ENCODE peak calls at places on chromosome 15, in five cellular contexts. J is anterior cingulate cortex, D is Karpas-422, X is B cell, G is ACHN. R is an unnamed sample.

GRCh38 chr15:39585394-39585841 is 4.5 kb downstream of the THBS1 start:
- DNase-seq in J (no peak), G (peak), D (no peak), X (no peak), R (no peak)

GRCh38 chr15:82146990-82147461 is 101.2 kb upstream of the MEX3B start:
- DNase-seq in D (no peak), J (no peak), G (peak), X (no peak), R (peak)

GRCh38 chr15:85618956-85619491 is 175.7 kb downstream of the KLHL25 start:
- DNase-seq in X (peak), D (no peak), J (peak), G (peak), R (no peak)

GRCh38 chr15:25742008-25742407 is 121.1 kb downstream of the ATP10A start:
- DNase-seq in X (peak), J (no peak), D (no peak), G (no peak), R (no peak)

GRCh38 chr15:83890584-83890983 is 236.7 kb downstream of the ADAMTSL3 start:
- DNase-seq in D (no peak), G (no peak), X (no peak), J (no peak), R (no peak)

GRCh38 chr15:28110416-28110975 is 11.4 kb upstream of the OCA2 start:
- DNase-seq in G (no peak), X (no peak), J (no peak), D (no peak), R (no peak)

GRCh38 chr15:31235298-31236183 is 91.1 kb upstream of the KLF13 start:
- DNase-seq in X (no peak), G (no peak), D (peak), J (no peak), R (no peak)

GRCh38 chr15:40787991-40788390 is 18.2 kb downstream of the C15orf62 start:
- DNase-seq in J (no peak), X (no peak), G (no peak), D (no peak), R (no peak)

GRCh38 chr15:80171787-80172186 is 19.0 kb downstream of the FAH start:
- DNase-seq in X (no peak), D (no peak), G (no peak), J (no peak), R (no peak)

GRCh38 chr15:83504365-83504764 is 57.2 kb downstream of the SH3GL3 start:
- DNase-seq in G (no peak), X (no peak), J (no peak), D (no peak), R (no peak)